ENCODE peak calls at places on chromosomes 13 and 19, in eight cellular contexts. U, F, O, A, P, K, R and G are unnamed samples.

GRCh38 chr19:391199-391557 is 17.8 kb downstream of the C2CD4C start:
- DNase-seq in U (no peak), F (no peak), O (no peak), A (no peak), P (no peak), K (no peak), R (no peak), G (no peak)

GRCh38 chr13:109131698-109132257 is 502.4 kb downstream of the MYO16 start:
- DNase-seq in U (no peak), F (no peak), O (no peak), A (no peak), P (no peak), K (no peak), R (no peak), G (no peak)

GRCh38 chr19:1057185-1057857 is 9.6 kb upstream of the ARHGAP45 start:
- DNase-seq in U (no peak), F (no peak), O (no peak), A (peak), P (no peak), K (no peak), R (no peak), G (no peak)

GRCh38 chr13:24071423-24072075 is 89.0 kb upstream of the SPATA13 start:
- DNase-seq in U (no peak), F (no peak), O (no peak), A (peak), P (no peak), K (no peak), R (peak), G (no peak)

GRCh38 chr13:21549633-21550032 is 54.3 kb downstream of the MICU2 start:
- DNase-seq in U (no peak), F (no peak), O (no peak), A (no peak), P (no peak), K (no peak), R (no peak), G (no peak)

GRCh38 chr19:18494267-18494607 is 27.6 kb downstream of the ELL start:
- DNase-seq in U (no peak), F (no peak), O (no peak), A (no peak), P (no peak), K (no peak), R (no peak), G (no peak)

GRCh38 chr13:110332750-110333149 is 25.7 kb downstream of the COL4A2 start:
- DNase-seq in U (no peak), F (no peak), O (no peak), A (no peak), P (no peak), K (no peak), R (no peak), G (no peak)

GRCh38 chr13:44313674-44314073 is 60.0 kb upstream of the SERP2 start:
- DNase-seq in U (peak), F (no peak), O (no peak), A (peak), P (peak), K (no peak), R (no peak), G (no peak)

GRCh38 chr13:21657538-21657937 is 13.3 kb upstream of the FGF9 start:
- DNase-seq in U (no peak), F (no peak), O (no peak), A (peak), P (no peak), K (no peak), R (no peak), G (no peak)

GRCh38 chr19:2426661-2427322 is 594 bp downstream of the TIMM13 start:
- DNase-seq in U (no peak), F (peak), O (peak), A (no peak), P (peak), K (no peak), R (no peak), G (no peak)

GRCh38 chr19:2488942-2489731 is 13.2 kb downstream of the GADD45B start:
- DNase-seq in U (no peak), F (peak), O (peak), A (no peak), P (no peak), K (no peak), R (no peak), G (no peak)

GRCh38 chr13:47067296-47067695 is 170.4 kb upstream of the HTR2A start:
- DNase-seq in U (no peak), F (no peak), O (no peak), A (no peak), P (no peak), K (no peak), R (no peak), G (no peak)

GRCh38 chr19:56071151-56071550 is 49.9 kb downstream of the ZNF787 start:
- DNase-seq in U (no peak), F (no peak), O (no peak), A (no peak), P (no peak), K (no peak), R (no peak), G (no peak)

GRCh38 chr19:29890392-29890791 is 51.6 kb upstream of the URI1 start:
- DNase-seq in U (no peak), F (no peak), O (no peak), A (no peak), P (no peak), K (no peak), R (no peak), G (no peak)

GRCh38 chr13:30020726-30021312 is 170.4 kb upstream of the UBL3 start:
- DNase-seq in U (peak), F (no peak), O (no peak), A (peak), P (no peak), K (no peak), R (peak), G (no peak)

GRCh38 chr13:43054803-43055802 is 31.7 kb downstream of the DNAJC15 start:
- DNase-seq in U (peak), F (no peak), O (peak), A (peak), P (no peak), K (no peak), R (peak), G (no peak)

GRCh38 chr13:96958286-96958891 is 35.9 kb downstream of the OXGR1 start:
- DNase-seq in U (no peak), F (no peak), O (no peak), A (peak), P (no peak), K (no peak), R (no peak), G (no peak)

GRCh38 chr13:110472904-110473563 is 88.5 kb downstream of the RAB20 start:
- DNase-seq in U (no peak), F (peak), O (no peak), A (no peak), P (no peak), K (no peak), R (no peak), G (no peak)

GRCh38 chr19:15107056-15108010 is at the start of gene SYDE1:
- DNase-seq in U (peak), F (peak), O (no peak), A (no peak), P (no peak), K (no peak), R (peak), G (no peak)

GRCh38 chr13:36148436-36148835 is 17.3 kb upstream of the DCLK1 start:
- DNase-seq in U (no peak), F (no peak), O (no peak), A (peak), P (no peak), K (no peak), R (no peak), G (no peak)

GRCh38 chr13:49214917-49215376 is 5.2 kb upstream of the MLNR start:
- DNase-seq in U (no peak), F (peak), O (no peak), A (peak), P (no peak), K (no peak), R (no peak), G (peak)

GRCh38 chr19:39518458-39518857 is 3.5 kb downstream of the SELENOV start:
- DNase-seq in U (no peak), F (no peak), O (no peak), A (no peak), P (no peak), K (no peak), R (no peak), G (no peak)

GRCh38 chr19:21082011-21082975 is at the start of gene ZNF714:
- DNase-seq in U (peak), F (peak), O (peak), A (peak), P (peak), K (peak), R (peak), G (peak)

GRCh38 chr13:110157718-110158117 is 149.2 kb downstream of the COL4A1 start:
- DNase-seq in U (peak), F (no peak), O (no peak), A (no peak), P (no peak), K (peak), R (no peak), G (no peak)

GRCh38 chr19:55346725-55347441 is 7.2 kb downstream of the KMT5C start:
- DNase-seq in U (no peak), F (no peak), O (no peak), A (no peak), P (no peak), K (no peak), R (no peak), G (no peak)

GRCh38 chr19:58538257-58539168 is 5.4 kb upstream of the TRIM28 start:
- DNase-seq in U (no peak), F (no peak), O (peak), A (no peak), P (no peak), K (peak), R (no peak), G (no peak)

GRCh38 chr19:55176116-55176515 is 4.0 kb downstream of the SYT5 start:
- DNase-seq in U (no peak), F (no peak), O (no peak), A (no peak), P (no peak), K (no peak), R (no peak), G (no peak)

GRCh38 chr19:55149078-55150003 is at the start of gene TNNT1:
- DNase-seq in U (no peak), F (no peak), O (no peak), A (no peak), P (no peak), K (no peak), R (no peak), G (no peak)

GRCh38 chr13:44549461-44549860 is 26.7 kb downstream of the TSC22D1 start:
- DNase-seq in U (no peak), F (no peak), O (no peak), A (no peak), P (no peak), K (no peak), R (no peak), G (no peak)

GRCh38 chr19:46089432-46089831 is 35.1 kb downstream of the IGFL3 start:
- DNase-seq in U (no peak), F (no peak), O (no peak), A (no peak), P (no peak), K (no peak), R (no peak), G (no peak)

DNA sequence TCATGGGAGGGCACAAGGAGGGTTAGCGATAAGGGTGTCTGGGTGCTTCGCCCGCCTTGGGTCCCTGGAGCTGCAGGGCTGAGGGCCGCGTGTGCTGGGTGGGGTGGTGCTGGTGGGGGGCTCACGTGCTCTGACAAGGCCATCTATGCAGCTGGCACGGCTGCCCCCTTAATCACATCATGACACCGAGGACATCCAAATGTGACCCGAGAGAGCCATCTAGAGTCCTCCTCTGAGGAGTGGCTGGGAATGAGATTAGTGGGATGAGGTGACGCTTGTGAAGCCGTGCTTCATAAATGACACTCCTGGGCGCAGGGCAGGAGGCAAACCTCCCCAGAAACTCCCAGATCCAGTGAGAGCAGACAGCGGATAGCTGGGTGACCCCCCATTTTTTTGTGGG is 6.5 kb downstream of the FZR1 start:
- DNase-seq in U (no peak), F (no peak), O (no peak), A (no peak), P (no peak), K (no peak), R (no peak), G (no peak)
- TF ChIP-seq CTCF in U (no peak), F (no peak), O (no peak), A (no peak), P (no peak), K (no peak), R (no peak), G (no peak)

DNA sequence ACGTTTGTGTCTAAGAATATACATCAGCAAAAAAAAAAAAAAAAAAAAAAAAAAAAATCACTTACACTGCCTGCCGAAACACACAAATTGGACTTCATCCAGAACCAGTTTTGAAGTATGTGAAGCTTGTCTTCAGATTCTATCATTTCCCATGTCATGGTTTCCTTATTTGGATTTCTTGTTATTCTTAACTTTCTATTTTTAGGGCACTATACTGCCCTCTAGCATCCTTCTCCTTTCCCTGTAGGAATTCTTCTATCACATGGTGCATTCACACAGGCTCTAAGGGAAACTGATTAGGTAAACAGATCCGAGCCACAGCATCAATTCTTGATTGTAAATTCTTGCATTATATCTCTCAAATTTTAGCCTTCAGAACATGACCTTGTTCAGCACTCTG is 1507.5 kb downstream of the OLFM4 start:
- DNase-seq in U (no peak), F (no peak), O (no peak), A (peak), P (no peak), K (no peak), R (no peak), G (no peak)
- TF ChIP-seq CTCF in U (peak), F (no peak), O (peak), A (no peak), P (no peak), K (peak), R (no peak), G (no peak)

DNA sequence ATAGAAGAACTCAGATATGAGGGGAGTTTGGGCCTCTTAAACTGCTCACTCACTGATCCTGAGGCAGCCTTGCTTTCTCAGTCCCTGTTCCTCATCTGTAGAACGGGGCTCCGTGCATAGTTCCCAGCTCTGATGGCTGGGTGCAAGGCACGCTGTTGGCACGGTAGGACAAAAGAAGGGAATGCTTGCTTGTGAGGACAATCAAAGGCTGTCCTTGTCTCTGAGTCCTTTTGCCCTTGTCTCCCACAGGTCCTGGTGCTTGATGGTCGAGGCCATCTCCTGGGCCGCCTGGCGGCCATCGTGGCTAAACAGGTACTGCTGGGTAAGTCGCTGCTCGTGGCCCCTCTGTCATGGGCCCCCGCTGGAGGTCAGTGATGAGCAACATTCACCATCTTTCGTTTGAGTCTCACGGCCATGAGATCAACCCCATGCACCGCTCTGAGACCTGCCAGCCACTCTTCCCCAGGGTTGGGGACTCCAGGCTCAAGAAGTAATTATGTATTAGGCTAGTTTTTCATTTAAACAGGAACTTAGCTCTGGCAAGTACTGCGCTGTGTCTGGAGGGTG is 2.3 kb downstream of the RPL13A start:
- DNase-seq in U (no peak), F (no peak), O (no peak), A (no peak), P (no peak), K (no peak), R (no peak), G (no peak)
- TF ChIP-seq CTCF in U (no peak), F (no peak), O (no peak), A (no peak), P (peak), K (no peak), R (no peak), G (no peak)

GRCh38 chr13:95920485-95920884 is 132.7 kb downstream of the UGGT2 start:
- DNase-seq in U (no peak), F (no peak), O (no peak), A (no peak), P (no peak), K (no peak), R (no peak), G (no peak)
- TF ChIP-seq CTCF in U (no peak), F (no peak), O (no peak), A (no peak), P (no peak), K (no peak), R (no peak), G (no peak)

GRCh38 chr19:41999071-41999877 is 5.2 kb upstream of the ATP1A3 start:
- DNase-seq in U (no peak), F (peak), O (no peak), A (no peak), P (no peak), K (no peak), R (no peak), G (no peak)

GRCh38 chr19:41997851-41998229 is 3.8 kb upstream of the ATP1A3 start:
- DNase-seq in U (no peak), F (peak), O (no peak), A (no peak), P (no peak), K (no peak), R (no peak), G (no peak)

GRCh38 chr19:41999878-42000208 is 5.8 kb upstream of the ATP1A3 start:
- DNase-seq in U (no peak), F (peak), O (no peak), A (no peak), P (no peak), K (no peak), R (no peak), G (no peak)

GRCh38 chr19:41997121-41997850 is 3.3 kb upstream of the ATP1A3 start:
- DNase-seq in U (no peak), F (peak), O (peak), A (no peak), P (peak), K (no peak), R (no peak), G (peak)

DNA sequence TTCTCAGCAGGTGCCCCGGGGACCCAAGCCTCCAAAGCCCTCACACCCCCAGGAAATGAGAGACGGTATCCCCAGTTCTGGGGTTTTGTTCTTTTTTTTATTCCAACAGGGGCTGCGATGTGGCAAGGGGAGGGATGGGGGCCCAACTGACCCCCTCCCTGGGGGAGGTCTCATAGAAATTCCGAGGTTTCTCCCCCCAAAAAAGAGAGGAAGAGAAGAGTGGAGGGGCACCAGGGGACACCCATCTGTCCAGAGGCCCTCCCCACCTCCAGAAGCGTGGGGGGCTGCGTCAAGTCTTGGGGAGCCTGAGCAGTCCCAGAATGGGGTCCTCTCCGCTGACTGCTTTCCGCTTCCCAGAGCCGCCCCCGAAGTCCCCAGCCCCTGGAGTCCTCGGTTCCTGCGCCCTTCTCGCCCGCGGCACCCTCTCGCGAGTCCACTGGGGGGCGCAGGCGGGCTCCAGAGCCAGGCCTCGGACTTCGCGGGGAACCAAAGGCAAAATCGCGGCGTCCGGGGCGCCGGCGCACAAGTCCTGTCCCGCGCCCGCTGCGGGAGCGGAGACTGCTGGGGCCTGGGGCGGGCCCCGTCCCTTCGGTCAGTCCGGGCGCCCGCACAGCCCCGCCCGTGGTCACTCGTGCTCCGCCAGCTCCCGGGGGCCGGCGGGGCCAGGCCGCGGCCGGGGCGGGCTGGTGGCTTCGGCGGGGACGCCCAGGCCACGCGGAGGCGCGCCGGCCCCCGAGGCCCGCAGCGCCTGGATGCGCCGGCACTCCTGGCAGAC is 4.4 kb upstream of the ATP1A3 start:
- DNase-seq in U (no peak), F (peak), O (peak), A (peak), P (peak), K (no peak), R (no peak), G (no peak)
- TF ChIP-seq CTCF in U (peak), F (peak), O (peak), A (peak), P (peak), K (peak), R (peak), G (peak)